ENCODE peak calls at places on chromosome 6, in four cellular contexts. X is breast epithelium, D is HCT116, H is NB4. V is an unnamed sample.

GRCh38 chr6:15249371-15250019 is 3.6 kb downstream of the JARID2 start:
- DNase-seq in D (no peak), H (peak), X (no peak), V (no peak)

GRCh38 chr6:146985111-146985510 is 219.1 kb upstream of the STXBP5 start:
- DNase-seq in H (no peak), X (no peak), D (no peak), V (no peak)

GRCh38 chr6:402901-403658 is 11.5 kb downstream of the IRF4 start:
- DNase-seq in H (no peak), D (no peak), X (no peak), V (no peak)

GRCh38 chr6:165799736-165800135 is 136.7 kb upstream of the PDE10A start:
- DNase-seq in D (no peak), X (no peak), H (no peak), V (no peak)

GRCh38 chr6:130019796-130020105 is 1.4 kb downstream of the L3MBTL3 start:
- DNase-seq in D (no peak), X (no peak), H (no peak), V (no peak)

GRCh38 chr6:81900616-81901015 is 148.1 kb upstream of the TENT5A start:
- DNase-seq in H (no peak), X (no peak), D (no peak), V (no peak)

GRCh38 chr6:45590751-45591184 is 213.0 kb upstream of the SUPT3H start:
- DNase-seq in H (no peak), D (no peak), X (no peak), V (no peak)

GRCh38 chr6:166932116-166932515 is 24.2 kb downstream of the RNASET2 start:
- DNase-seq in H (no peak), X (no peak), D (no peak), V (no peak)

GRCh38 chr6:157188213-157188612 is 135.1 kb downstream of the TMEM242 start:
- DNase-seq in H (no peak), X (no peak), D (no peak), V (no peak)

GRCh38 chr6:72703093-72703492 is 81.2 kb downstream of the KCNQ5 start:
- DNase-seq in D (no peak), X (no peak), H (peak), V (no peak)

GRCh38 chr6:88623531-88623930 is 339.9 kb downstream of the RNGTT start:
- DNase-seq in X (no peak), D (no peak), H (no peak), V (no peak)

GRCh38 chr6:125558907-125559306 is 190.5 kb upstream of the HEY2 start:
- DNase-seq in X (no peak), H (no peak), D (no peak), V (no peak)

GRCh38 chr6:81937296-81937937 is 184.9 kb upstream of the TENT5A start:
- DNase-seq in H (no peak), X (no peak), D (peak), V (no peak)

GRCh38 chr6:144365176-144365710 is 80.1 kb downstream of the UTRN start:
- DNase-seq in H (no peak), D (no peak), X (no peak), V (no peak)

GRCh38 chr6:66964216-66964615 is 1257.2 kb upstream of the EYS start:
- DNase-seq in X (no peak), H (no peak), D (no peak), V (no peak)

GRCh38 chr6:12010635-12011275 is 1.4 kb upstream of the HIVEP1 start:
- DNase-seq in D (no peak), H (peak), X (peak), V (no peak)

GRCh38 chr6:134491473-134491872 is 173.6 kb upstream of the SGK1 start:
- DNase-seq in D (no peak), H (no peak), X (no peak), V (no peak)

GRCh38 chr6:87322304-87323212 is at the start of gene SMIM8:
- DNase-seq in D (peak), X (peak), H (peak), V (peak)

GRCh38 chr6:158770948-158771347 is 48.2 kb downstream of the EZR start:
- DNase-seq in D (no peak), H (no peak), X (no peak), V (no peak)

GRCh38 chr6:71250050-71250689 is 38.4 kb upstream of the OGFRL1 start:
- DNase-seq in D (no peak), X (no peak), H (peak), V (no peak)

GRCh38 chr6:139881728-139882211 is 507.3 kb upstream of the CITED2 start:
- DNase-seq in X (no peak), H (peak), D (peak), V (peak)

GRCh38 chr6:24595910-24596525 is 50.0 kb downstream of the KIAA0319 start:
- DNase-seq in H (no peak), D (no peak), X (no peak), V (no peak)

GRCh38 chr6:111282564-111282963 is 195.3 kb downstream of the SLC16A10 start:
- DNase-seq in D (no peak), H (no peak), X (no peak), V (no peak)

GRCh38 chr6:19297880-19298279 is 539.3 kb upstream of the ID4 start:
- DNase-seq in X (no peak), H (no peak), D (no peak), V (no peak)

GRCh38 chr6:90977513-90977912 is 390.6 kb upstream of the MAP3K7 start:
- DNase-seq in D (no peak), X (no peak), H (no peak), V (no peak)

GRCh38 chr6:101806241-101806640 is 412.7 kb downstream of the GRIK2 start:
- DNase-seq in H (no peak), D (no peak), X (no peak), V (no peak)

GRCh38 chr6:113645986-113646385 is 211.2 kb upstream of the MARCKS start:
- DNase-seq in H (no peak), D (no peak), X (no peak), V (no peak)

GRCh38 chr6:18203786-18204185 is 48.6 kb downstream of the KDM1B start:
- DNase-seq in X (no peak), H (no peak), D (no peak), V (no peak)

GRCh38 chr6:96735332-96735731 is 101.9 kb downstream of the GPR63 start:
- DNase-seq in H (no peak), D (no peak), X (no peak), V (no peak)

GRCh38 chr6:119978274-119978889 is 628.8 kb upstream of the MAN1A1 start:
- DNase-seq in D (no peak), X (no peak), H (peak), V (no peak)

GRCh38 chr6:125639621-125640020 is 109.8 kb upstream of the HEY2 start:
- DNase-seq in H (no peak), X (no peak), D (no peak), V (no peak)

GRCh38 chr6:88179692-88180091 is 13.5 kb upstream of the CNR1 start:
- DNase-seq in D (no peak), H (no peak), X (no peak), V (no peak)

GRCh38 chr6:146028250-146028789 is 542 bp upstream of the GRM1 start:
- DNase-seq in H (peak), X (no peak), D (no peak), V (no peak)

GRCh38 chr6:2502096-2502997 is 248.4 kb downstream of the MYLK4 start:
- DNase-seq in X (no peak), H (peak), D (no peak), V (no peak)

GRCh38 chr6:83847179-83847578 is 6.0 kb upstream of the RIPPLY2 start:
- DNase-seq in D (no peak), H (no peak), X (no peak), V (no peak)

GRCh38 chr6:77292564-77293546 is 170.4 kb downstream of the HTR1B start:
- DNase-seq in H (no peak), X (no peak), D (peak), V (peak)

GRCh38 chr6:112408522-112408921 is 61.4 kb downstream of the RFPL4B start:
- DNase-seq in X (no peak), D (no peak), H (no peak), V (no peak)

GRCh38 chr6:132511836-132512230 is 1.1 kb downstream of the STX7 start:
- DNase-seq in X (no peak), D (no peak), H (peak), V (no peak)

GRCh38 chr6:132512342-132512637 is 626 bp downstream of the STX7 start:
- DNase-seq in H (no peak), D (no peak), X (no peak), V (no peak)

GRCh38 chr6:132511159-132511835 is 1.6 kb downstream of the STX7 start:
- DNase-seq in D (no peak), X (no peak), H (peak), V (no peak)

GRCh38 chr6:132513821-132514545 is 1.1 kb upstream of the STX7 start:
- DNase-seq in H (peak), D (no peak), X (no peak), V (no peak)

DNA sequence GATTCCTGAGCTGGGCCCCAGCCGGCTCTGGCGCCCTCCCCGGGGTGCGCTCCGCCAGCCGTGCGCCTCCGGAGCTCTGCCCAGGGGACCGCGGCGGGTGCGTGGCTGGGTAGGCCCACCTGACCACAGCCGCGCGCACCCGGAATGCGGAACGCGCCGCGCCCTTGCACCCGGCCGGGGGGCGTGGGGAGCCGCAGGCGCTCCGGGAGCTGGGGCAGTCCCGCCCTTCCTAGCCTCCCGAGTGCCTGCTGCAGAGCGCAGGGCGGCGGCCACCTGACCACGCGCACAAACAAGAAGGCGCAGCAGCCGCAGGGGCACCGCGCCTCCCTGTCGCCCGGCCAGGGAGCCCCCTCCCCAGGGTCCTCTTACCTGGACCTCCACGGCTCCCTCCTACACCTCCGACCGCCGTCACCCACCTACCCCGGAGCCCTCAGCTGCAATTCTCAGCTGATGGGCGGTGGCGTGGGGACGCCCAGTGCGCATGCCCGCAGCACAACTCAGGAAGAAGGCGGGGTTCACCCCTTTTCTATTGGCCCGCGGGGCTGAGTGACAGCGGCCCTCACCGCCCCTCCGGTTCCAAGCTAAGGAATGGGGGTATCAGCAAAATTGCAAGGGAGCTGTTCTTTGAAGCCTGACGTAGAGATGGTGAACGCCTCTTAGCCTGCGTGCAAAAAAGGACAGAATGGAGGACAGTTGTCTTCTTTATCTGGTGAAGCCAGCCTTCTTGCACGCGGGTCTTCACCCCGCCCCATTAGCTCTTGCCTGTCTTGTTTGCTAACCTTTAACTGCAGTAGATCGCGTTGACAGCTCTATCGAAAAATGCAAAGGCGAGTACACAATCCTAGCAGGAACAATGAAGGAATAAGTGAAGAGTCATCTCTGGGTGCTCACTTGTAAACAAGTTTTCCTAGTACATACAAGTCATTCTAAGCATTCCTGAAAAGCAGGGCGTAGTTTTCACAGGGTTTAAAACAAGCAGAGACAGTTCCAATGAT is at the start of gene STX7:
- DNase-seq in H (peak), D (peak), X (peak), V (peak)
- TF ChIP-seq POLR2A in H (peak), D (peak), X (peak), V (peak)

GRCh38 chr6:43173496-43174262 is 2.6 kb downstream of the SRF start:
- DNase-seq in D (no peak), H (no peak), X (no peak), V (no peak)

GRCh38 chr6:43170452-43171283 is at the start of gene SRF:
- DNase-seq in X (peak), D (peak), H (peak), V (peak)

GRCh38 chr6:43174263-43175112 is 3.4 kb downstream of the SRF start:
- DNase-seq in D (peak), X (peak), H (peak), V (peak)

GRCh38 chr6:43172127-43173007 is 1.3 kb downstream of the SRF start:
- DNase-seq in D (no peak), H (peak), X (peak), V (peak)

GRCh38 chr6:43171284-43172126 is 436 bp downstream of the SRF start:
- DNase-seq in H (no peak), D (no peak), X (no peak), V (peak)
- TF ChIP-seq POLR2A in H (peak), D (peak), X (no peak), V (peak)

GRCh38 chr6:151391471-151392428 is at the start of gene ZBTB2:
- DNase-seq in H (peak), X (peak), D (no peak), V (peak)
- TF ChIP-seq POLR2A in H (peak), X (no peak), D (peak), V (no peak)

GRCh38 chr6:109449064-109449788 is 6.3 kb downstream of the MICAL1 start:
- DNase-seq in H (no peak), D (no peak), X (no peak), V (no peak)

GRCh38 chr6:109448615-109449014 is 7.0 kb downstream of the MICAL1 start:
- DNase-seq in X (no peak), D (no peak), H (no peak), V (no peak)

GRCh38 chr6:109451376-109451775 is 4.2 kb downstream of the MICAL1 start:
- DNase-seq in X (no peak), D (no peak), H (no peak), V (no peak)

GRCh38 chr6:109450801-109451200 is 4.8 kb downstream of the MICAL1 start:
- DNase-seq in D (no peak), H (no peak), X (no peak), V (no peak)

GRCh38 chr6:109449789-109450673 is 5.5 kb downstream of the MICAL1 start:
- DNase-seq in X (no peak), H (no peak), D (no peak), V (no peak)
- TF ChIP-seq POLR2A in X (no peak), H (no peak), D (no peak), V (no peak)

GRCh38 chr6:75494290-75494689 is 690 bp upstream of the FILIP1 start:
- DNase-seq in D (no peak), X (no peak), H (no peak), V (no peak)

GRCh38 chr6:75489025-75489424 is 4.6 kb downstream of the FILIP1 start:
- DNase-seq in D (no peak), H (no peak), X (no peak), V (no peak)

GRCh38 chr6:75492769-75493168 is 831 bp downstream of the FILIP1 start:
- DNase-seq in X (no peak), H (no peak), D (no peak), V (no peak)

GRCh38 chr6:75491302-75491701 is 2.3 kb downstream of the FILIP1 start:
- DNase-seq in H (no peak), X (no peak), D (no peak), V (no peak)

GRCh38 chr6:75493400-75494064 is at the start of gene FILIP1:
- DNase-seq in X (no peak), H (no peak), D (no peak), V (no peak)
- TF ChIP-seq POLR2A in X (no peak), H (no peak), D (no peak), V (no peak)

GRCh38 chr6:138106665-138107077 is 548 bp downstream of the PERP start:
- DNase-seq in H (no peak), X (no peak), D (no peak), V (no peak)

GRCh38 chr6:138105880-138106664 is 1.1 kb downstream of the PERP start:
- DNase-seq in D (no peak), H (no peak), X (no peak), V (no peak)

GRCh38 chr6:138105446-138105845 is 1.8 kb downstream of the PERP start:
- DNase-seq in X (no peak), H (no peak), D (no peak), V (no peak)

GRCh38 chr6:138107752-138108592 is 753 bp upstream of the PERP start:
- DNase-seq in X (no peak), H (no peak), D (peak), V (no peak)

DNA sequence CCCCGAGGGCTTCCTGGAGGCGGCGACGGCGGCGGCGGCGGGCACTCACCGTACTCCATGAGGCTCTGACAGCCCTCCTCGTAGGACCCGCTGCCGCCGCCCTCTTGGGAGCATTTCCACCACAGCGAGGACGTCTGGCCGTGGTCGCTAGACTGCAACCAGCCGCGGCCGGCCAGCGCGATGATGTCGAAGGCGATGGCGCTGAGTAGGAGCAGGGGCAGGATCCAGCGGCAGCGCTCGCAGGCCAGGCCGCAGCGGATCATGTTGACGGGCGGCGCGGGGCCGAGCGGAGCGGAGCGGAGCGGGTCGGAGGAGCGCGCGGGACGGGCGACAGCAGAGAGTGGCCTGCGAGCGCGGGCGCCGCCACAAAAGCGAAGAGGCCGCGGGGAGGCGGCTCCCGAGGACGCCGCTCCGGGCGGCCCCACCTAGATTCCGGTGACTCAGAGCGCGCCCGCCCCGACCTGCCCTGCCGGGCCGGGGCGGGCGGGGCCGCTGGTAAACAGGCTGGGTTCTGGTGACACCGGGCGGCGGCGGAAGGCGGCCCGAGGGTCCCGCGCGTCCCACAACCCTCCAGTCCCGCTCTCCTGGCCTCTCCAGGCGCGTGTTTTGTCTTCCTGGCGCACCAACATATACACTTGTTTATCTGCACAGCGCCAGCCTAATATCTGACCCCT is at the start of gene PERP:
- DNase-seq in D (peak), X (peak), H (peak), V (peak)
- TF ChIP-seq POLR2A in D (peak), X (peak), H (peak), V (peak)

GRCh38 chr6:110190726-110191125 is 10.5 kb downstream of the CDC40 start:
- DNase-seq in H (peak), D (no peak), X (no peak), V (no peak)
- TF ChIP-seq POLR2A in H (no peak), D (no peak), X (no peak), V (no peak)